ENCODE peak calls at places on chromosomes 1 and 21, in eight cellular contexts. W is NCI-H2029; J is occipital lobe; A is CD4-positive, CD25-positive, alpha-beta regulatory T cell; P is AG04450; N is upper lobe of right lung; Z is activated CD8-positive, alpha-beta memory T cell treated with anti-CD3 and anti-CD28 coated beads, Interleukin-2, amount 10 ng/mL, durations not matched to agents 7 days and 5 days; U is RWPE1. I is an unnamed sample.

GRCh38 chr1:204461331-204462228 is 33.0 kb downstream of the PIK3C2B start:
- DNase-seq in J (no peak), U (no peak), W (no peak), N (no peak), P (no peak), Z (no peak), A (no peak), I (no peak)

GRCh38 chr21:25956993-25957714 is 213.4 kb downstream of the APP start:
- DNase-seq in U (no peak), P (peak), J (no peak), W (no peak), N (no peak), A (no peak), Z (no peak), I (no peak)

GRCh38 chr1:56683569-56683968 is 38.5 kb downstream of the PRKAA2 start:
- DNase-seq in N (no peak), J (no peak), W (no peak), P (no peak), U (no peak), Z (no peak), A (no peak), I (no peak)

GRCh38 chr1:91165033-91165654 is 143.3 kb upstream of the ZNF644 start:
- DNase-seq in U (peak), W (peak), A (peak), P (peak), N (peak), Z (peak), J (peak), I (peak)

GRCh38 chr1:20216574-20216973 is 30.3 kb upstream of the PLA2G2C start:
- DNase-seq in U (no peak), W (no peak), Z (no peak), A (no peak), P (no peak), J (no peak), N (no peak), I (no peak)

GRCh38 chr1:7912145-7912544 is 28.5 kb downstream of the TNFRSF9 start:
- DNase-seq in U (no peak), N (no peak), J (no peak), Z (no peak), W (no peak), P (no peak), A (peak), I (no peak)

GRCh38 chr1:27544818-27545612 is 55.0 kb upstream of the WASF2 start:
- DNase-seq in W (no peak), Z (no peak), U (no peak), N (no peak), J (no peak), P (no peak), A (no peak), I (no peak)

GRCh38 chr21:46193829-46194373 is 9.6 kb upstream of the SPATC1L start:
- DNase-seq in J (no peak), P (no peak), A (no peak), N (no peak), W (no peak), U (no peak), Z (no peak), I (no peak)

GRCh38 chr1:151347523-151348246 is 633 bp upstream of the RFX5 start:
- DNase-seq in J (no peak), Z (no peak), U (no peak), P (no peak), W (no peak), A (no peak), N (no peak), I (no peak)

GRCh38 chr1:60765204-60765603 is 317.2 kb upstream of the NFIA start:
- DNase-seq in U (peak), W (peak), N (no peak), J (no peak), A (no peak), P (no peak), Z (no peak), I (no peak)

GRCh38 chr1:193486671-193487229 is 300.3 kb upstream of the B3GALT2 start:
- DNase-seq in U (no peak), Z (no peak), W (no peak), N (no peak), J (no peak), A (no peak), P (no peak), I (no peak)

GRCh38 chr1:227006397-227006796 is 66.3 kb downstream of the COQ8A start:
- DNase-seq in A (no peak), J (no peak), Z (no peak), P (no peak), W (no peak), N (no peak), U (no peak), I (no peak)

GRCh38 chr21:14361958-14362357 is 21.0 kb downstream of the HSPA13 start:
- DNase-seq in U (peak), W (no peak), A (no peak), N (no peak), J (no peak), Z (no peak), P (no peak), I (no peak)

GRCh38 chr1:215583185-215583692 is 16.1 kb downstream of the KCTD3 start:
- DNase-seq in Z (no peak), U (peak), J (no peak), W (no peak), N (no peak), A (no peak), P (no peak), I (no peak)

I was measured in central memory CD8-positive, alpha-beta T cell.